ENCODE peak calls at places on chromosomes 4 and X, in nine cellular contexts. C, R, S, O, P, U, D, F and X are unnamed samples.
A peak's percentile ranks its signal among the peaks of the same experiment; 100 is the strongest.

GRCh38 chrX:12505127-12505526 is 286.1 kb upstream of the PRPS2 start:
- DNase-seq in C (no peak), R (no peak), S (no peak), O (no peak), P (no peak), U (no peak), D (no peak), F (no peak), X (no peak)

GRCh38 chr4:39718366-39719323 is 20.7 kb downstream of the UBE2K start:
- DNase-seq in C (no peak), R (no peak), S (no peak), O (no peak), P (no peak), U (peak; percentile 48), D (no peak), F (no peak), X (no peak)

GRCh38 chr4:187908079-187908501 is 87.5 kb upstream of the ZFP42 start:
- DNase-seq in C (peak; percentile 83), R (no peak), S (no peak), O (no peak), P (no peak), U (no peak), D (peak; percentile 28), F (no peak), X (no peak)

GRCh38 chr4:181372014-181372413 is 871.2 kb upstream of the TENM3 start:
- DNase-seq in C (no peak), R (no peak), S (no peak), O (no peak), P (no peak), U (no peak), D (no peak), F (no peak), X (no peak)

GRCh38 chr4:37985730-37986275 is 25.6 kb downstream of the PTTG2 start:
- DNase-seq in C (no peak), R (no peak), S (no peak), O (no peak), P (no peak), U (no peak), D (no peak), F (no peak), X (no peak)

GRCh38 chrX:119512145-119512800 is 44.0 kb downstream of the SLC25A5 start:
- DNase-seq in C (peak; percentile 32), R (peak; percentile 80), S (peak; percentile 24), O (no peak), P (no peak), U (no peak), D (no peak), F (peak; percentile 73), X (peak; percentile 10)

GRCh38 chr4:78592104-78592783 is 40.7 kb downstream of the ANXA3 start:
- DNase-seq in C (no peak), R (peak; percentile 3), S (no peak), O (no peak), P (no peak), U (no peak), D (no peak), F (no peak), X (no peak)

GRCh38 chr4:46404961-46405360 is 15.0 kb upstream of the GABRA2 start:
- DNase-seq in C (no peak), R (no peak), S (no peak), O (no peak), P (no peak), U (peak; percentile 49), D (no peak), F (no peak), X (no peak)

GRCh38 chr4:108466936-108467902 is 153.2 kb upstream of the RPL34 start:
- DNase-seq in C (peak; percentile 94), R (no peak), S (no peak), O (no peak), P (no peak), U (no peak), D (peak; percentile 54), F (no peak), X (peak; percentile 22)

DNA sequence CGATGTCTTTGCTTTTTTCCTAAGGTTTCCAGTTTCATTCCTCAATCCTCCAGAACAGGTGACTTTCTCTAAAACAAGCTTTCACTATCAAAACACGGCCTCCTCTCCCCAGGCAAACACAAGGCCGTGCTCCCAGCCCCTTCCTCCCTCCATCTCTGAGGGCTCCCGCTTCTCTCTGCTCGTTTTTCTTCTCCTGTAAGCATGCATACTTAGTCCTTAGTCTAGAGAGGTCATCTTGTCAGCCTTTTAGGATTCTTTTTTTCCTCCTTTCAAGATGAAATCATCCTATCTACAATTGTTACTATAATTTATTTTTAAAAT is 18.7 kb downstream of the DCTD start:
- DNase-seq in C (no peak), R (no peak), S (no peak), O (no peak), P (no peak), U (no peak), D (no peak), F (no peak), X (no peak)
- H3K36me3 ChIP-seq in C (peaks cover 28% of the 10 kb centered on the region), R (peaks cover 75% of the 10 kb centered on the region), S (no peaks in the 10 kb centered on the region), O (no peaks in the 10 kb centered on the region), P (peaks cover 15% of the 10 kb centered on the region), U (peaks cover 3% of the 10 kb centered on the region), D (peaks cover 26% of the 10 kb centered on the region), F (peaks cover 18% of the 10 kb centered on the region), X (peaks cover 32% of the 10 kb centered on the region)

DNA sequence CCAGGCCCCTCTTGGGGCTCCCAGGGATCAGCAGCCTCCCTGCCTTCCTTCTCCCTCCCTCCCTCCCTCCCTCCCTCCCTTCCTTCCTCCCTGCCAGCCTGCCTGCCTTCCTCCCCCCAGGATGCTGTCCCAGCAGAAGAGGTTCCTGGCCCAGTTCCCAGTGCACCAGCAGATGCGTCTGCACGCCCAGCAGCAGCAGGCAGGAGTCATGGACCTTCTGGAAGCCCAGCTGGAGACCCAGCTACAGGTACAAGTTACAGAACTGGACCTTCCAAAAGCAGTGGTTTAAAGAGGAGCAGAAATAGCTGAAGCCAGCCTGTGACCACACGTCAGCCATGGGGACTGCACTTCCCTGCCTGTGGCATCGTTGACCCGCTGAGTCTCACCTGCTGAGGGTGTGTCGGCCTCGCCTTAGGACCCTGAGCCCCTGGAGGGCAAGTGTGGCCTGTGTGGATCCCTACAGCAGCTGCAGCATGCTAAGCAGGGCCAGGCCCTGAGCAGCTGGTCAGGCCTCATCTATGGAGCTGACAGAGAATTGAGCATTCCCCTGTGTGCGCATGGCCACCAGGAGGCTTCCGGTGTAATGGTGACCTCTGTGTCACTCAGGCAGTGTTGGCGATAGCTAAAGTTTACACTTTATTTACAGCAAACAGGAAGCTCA is 84.7 kb downstream of the CRMP1 start:
- DNase-seq in C (no peak), R (peak; percentile 50), S (no peak), O (peak; percentile 67), P (no peak), U (no peak), D (no peak), F (peak; percentile 75), X (no peak)
- TF ChIP-seq CTCF in C (no peak), R (no peak), S (no peak), O (no peak), P (no peak), U (peak; percentile 4), D (no peak), F (no peak), X (no peak)

GRCh38 chr4:124415206-124415605 is 297.3 kb downstream of the ANKRD50 start:
- DNase-seq in C (peak; percentile 64), R (no peak), S (no peak), O (no peak), P (no peak), U (no peak), D (peak; percentile 18), F (no peak), X (no peak)

GRCh38 chr4:124409044-124409443 is 303.5 kb downstream of the ANKRD50 start:
- DNase-seq in C (peak; percentile 63), R (no peak), S (no peak), O (no peak), P (no peak), U (no peak), D (no peak), F (no peak), X (no peak)

GRCh38 chr4:124420166-124420695 is 292.3 kb downstream of the ANKRD50 start:
- DNase-seq in C (no peak), R (no peak), S (no peak), O (no peak), P (no peak), U (no peak), D (no peak), F (no peak), X (no peak)

DNA sequence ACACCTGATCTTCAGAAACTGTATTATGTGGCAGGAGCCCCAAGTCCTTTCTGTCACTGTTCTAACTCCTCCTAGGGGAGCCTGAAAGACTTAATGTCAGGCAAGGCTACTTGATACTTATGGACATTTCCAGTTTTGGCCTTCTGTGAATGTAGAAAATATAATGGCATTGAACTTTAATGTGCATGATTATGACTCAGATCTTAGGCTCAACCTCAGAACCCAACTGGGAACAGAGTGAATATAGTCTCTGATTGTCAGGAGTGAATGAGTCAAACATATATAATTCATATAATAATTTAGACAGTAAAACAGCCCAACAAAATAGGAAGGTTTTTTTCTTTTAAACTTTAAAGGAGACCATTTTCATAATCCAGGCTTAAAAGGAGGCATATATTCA is 297.9 kb downstream of the ANKRD50 start:
- DNase-seq in C (peak; percentile 50), R (no peak), S (no peak), O (no peak), P (no peak), U (no peak), D (no peak), F (no peak), X (no peak)
- H3K4me3 ChIP-seq in C (no peak overlapping the region), R (no peak overlapping the region), S (no peak overlapping the region), O (no peak overlapping the region), P (no peak overlapping the region), U (no peak overlapping the region), D (no peak overlapping the region), F (peak overlapping the region; percentile 22), X (no peak overlapping the region)

GRCh38 chr4:88745175-88745574 is 47.5 kb upstream of the NAP1L5 start:
- DNase-seq in C (no peak), R (no peak), S (no peak), O (no peak), P (no peak), U (no peak), D (no peak), F (no peak), X (no peak)

GRCh38 chr4:88743696-88744095 is 46.1 kb upstream of the NAP1L5 start:
- DNase-seq in C (peak; percentile 93), R (no peak), S (no peak), O (no peak), P (no peak), U (no peak), D (peak; percentile 51), F (no peak), X (no peak)

GRCh38 chr4:88746186-88746585 is 48.6 kb upstream of the NAP1L5 start:
- DNase-seq in C (no peak), R (no peak), S (no peak), O (no peak), P (no peak), U (no peak), D (no peak), F (no peak), X (no peak)

GRCh38 chr4:88745581-88746163 is 48.0 kb upstream of the NAP1L5 start:
- DNase-seq in C (no peak), R (no peak), S (no peak), O (no peak), P (no peak), U (no peak), D (no peak), F (no peak), X (no peak)

DNA sequence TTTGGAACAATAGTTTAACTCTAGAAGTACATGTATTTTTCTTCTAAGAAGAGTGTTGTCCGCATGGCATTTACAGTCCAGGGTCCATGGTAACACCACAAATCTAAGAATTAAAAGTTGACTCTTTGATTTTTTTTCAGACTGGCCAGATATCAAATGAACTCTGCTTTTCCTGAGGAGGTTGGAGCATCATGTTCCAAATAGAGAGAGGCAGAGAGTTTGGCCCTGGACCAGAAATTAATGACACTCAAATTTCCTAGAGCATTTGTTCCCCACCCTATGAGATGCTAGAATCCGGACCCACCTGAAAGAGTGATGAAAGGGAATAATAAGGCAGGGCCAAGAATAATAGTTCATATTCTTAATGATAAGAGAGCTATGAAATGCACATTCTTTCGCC is 47.0 kb upstream of the NAP1L5 start:
- DNase-seq in C (no peak), R (no peak), S (no peak), O (no peak), P (no peak), U (no peak), D (no peak), F (no peak), X (no peak)
- H3K36me3 ChIP-seq in C (peaks cover 16% of the 10 kb centered on the region), R (peaks cover 3% of the 10 kb centered on the region), S (no peaks in the 10 kb centered on the region), O (no peaks in the 10 kb centered on the region), P (no peaks in the 10 kb centered on the region), U (peaks cover 19% of the 10 kb centered on the region), D (peaks cover 9% of the 10 kb centered on the region), F (peaks cover 39% of the 10 kb centered on the region), X (no peaks in the 10 kb centered on the region)